ENCODE peak calls at places on chromosomes 1 and 21, in eight cellular contexts. N is CD8-positive, alpha-beta memory T cell; M is ovary; T is ACHN; V is A673; J is stimulated activated CD4-positive, alpha-beta T cell treated with anti-CD3 and anti-CD28 coated beads, Interleukin-15, amount 100 ng/mL, for 24 hours; H is heart left ventricle; X is activated CD4-positive, CD25-positive, alpha-beta regulatory T cell. Y is an unnamed sample.

GRCh38 chr21:29638761-29639327 is 301.0 kb downstream of the GRIK1 start:
- DNase-seq in N (no peak), M (no peak), T (no peak), V (no peak), J (no peak), H (no peak), X (no peak), Y (no peak)

GRCh38 chr1:174999216-174999925 is 376 bp upstream of the CACYBP start:
- DNase-seq in N (peak; percentile 98), M (peak; percentile 98), T (peak; percentile 99), V (peak; percentile 99), J (peak; percentile 96), H (peak; percentile 98), X (peak; percentile 98), Y (peak; percentile 97)

GRCh38 chr1:212471891-212472675 is 39.4 kb downstream of the NENF start:
- DNase-seq in N (no peak), M (no peak), T (no peak), V (no peak), J (no peak), H (no peak), X (no peak), Y (no peak)

GRCh38 chr1:170856455-170856854 is 78.9 kb upstream of the MROH9 start:
- DNase-seq in N (no peak), M (no peak), T (no peak), V (peak; percentile 20), J (no peak), H (no peak), X (no peak), Y (no peak)

GRCh38 chr1:74468982-74469603 is 43.3 kb downstream of the LRRC53 start:
- DNase-seq in N (no peak), M (no peak), T (peak; percentile 46), V (peak; percentile 62), J (no peak), H (no peak), X (no peak), Y (no peak)

GRCh38 chr1:196933531-196934189 is 9.9 kb upstream of the CFHR2 start:
- DNase-seq in N (no peak), M (peak; percentile 16), T (no peak), V (no peak), J (no peak), H (no peak), X (no peak), Y (no peak)

GRCh38 chr1:202107801-202108731 is 14.7 kb upstream of the GPR37L1 start:
- DNase-seq in N (no peak), M (no peak), T (peak; percentile 16), V (no peak), J (no peak), H (peak; percentile 80), X (no peak), Y (peak; percentile 42)

GRCh38 chr1:10528066-10529014 is 53.6 kb downstream of the PEX14 start:
- DNase-seq in N (no peak), M (no peak), T (peak; percentile 94), V (peak; percentile 84), J (no peak), H (peak; percentile 55), X (no peak), Y (no peak)

GRCh38 chr1:94823116-94823515 is 3.0 kb downstream of the SLC44A3 start:
- DNase-seq in N (no peak), M (no peak), T (no peak), V (no peak), J (no peak), H (no peak), X (no peak), Y (no peak)

GRCh38 chr21:41977034-41977950 is 23.5 kb upstream of the C2CD2 start:
- DNase-seq in N (no peak), M (no peak), T (no peak), V (no peak), J (no peak), H (no peak), X (no peak), Y (no peak)

GRCh38 chr1:243264718-243265117 is 8.9 kb downstream of the SDCCAG8 start:
- DNase-seq in N (no peak), M (no peak), T (no peak), V (peak; percentile 40), J (no peak), H (no peak), X (no peak), Y (no peak)

GRCh38 chr1:178037510-178038253 is 56.2 kb upstream of the RASAL2 start:
- DNase-seq in N (no peak), M (peak; percentile 91), T (peak; percentile 92), V (peak; percentile 40), J (no peak), H (peak; percentile 94), X (no peak), Y (peak; percentile 86)

GRCh38 chr1:15146142-15146541 is 7.4 kb upstream of the TMEM51 start:
- DNase-seq in N (no peak), M (no peak), T (no peak), V (no peak), J (no peak), H (no peak), X (no peak), Y (no peak)

GRCh38 chr1:10754571-10755329 is 41.7 kb downstream of the CASZ1 start:
- DNase-seq in N (no peak), M (no peak), T (no peak), V (no peak), J (no peak), H (no peak), X (no peak), Y (no peak)

GRCh38 chr1:77977989-77978292 is 931 bp downstream of the FUBP1 start:
- DNase-seq in N (no peak), M (no peak), T (no peak), V (no peak), J (no peak), H (no peak), X (no peak), Y (no peak)

GRCh38 chr1:218299416-218299815 is 14.3 kb downstream of the RRP15 start:
- DNase-seq in N (no peak), M (no peak), T (peak; percentile 58), V (peak; percentile 46), J (no peak), H (no peak), X (no peak), Y (no peak)

GRCh38 chr1:79737193-79737592 is 730.7 kb upstream of the ADGRL4 start:
- DNase-seq in N (no peak), M (no peak), T (no peak), V (no peak), J (no peak), H (no peak), X (no peak), Y (no peak)

GRCh38 chr1:38117444-38117887 is 70.9 kb upstream of the POU3F1 start:
- DNase-seq in N (no peak), M (no peak), T (no peak), V (no peak), J (no peak), H (no peak), X (no peak), Y (no peak)

GRCh38 chr1:28668956-28669719 is 554 bp downstream of the GMEB1 start:
- DNase-seq in N (peak; percentile 47), M (peak; percentile 60), T (peak; percentile 28), V (peak; percentile 51), J (peak; percentile 58), H (peak; percentile 74), X (peak; percentile 45), Y (peak; percentile 41)

GRCh38 chr21:42347601-42348327 is 3.0 kb downstream of the TFF2 start:
- DNase-seq in N (no peak), M (no peak), T (no peak), V (no peak), J (no peak), H (no peak), X (no peak), Y (no peak)

GRCh38 chr1:244422174-244422573 is 29.5 kb downstream of the ADSS2 start:
- DNase-seq in N (no peak), M (no peak), T (no peak), V (no peak), J (no peak), H (no peak), X (no peak), Y (no peak)

GRCh38 chr1:16181887-16182719 is 26.2 kb upstream of the EPHA2 start:
- DNase-seq in N (no peak), M (peak; percentile 90), T (peak; percentile 94), V (no peak), J (no peak), H (peak; percentile 91), X (no peak), Y (peak; percentile 87)

GRCh38 chr1:179583869-179584268 is 7.8 kb upstream of the TDRD5 start:
- DNase-seq in N (no peak), M (no peak), T (no peak), V (no peak), J (no peak), H (no peak), X (no peak), Y (no peak)

GRCh38 chr1:246492611-246493245 is 14.4 kb downstream of the SMYD3 start:
- DNase-seq in N (no peak), M (peak; percentile 71), T (peak; percentile 80), V (peak; percentile 79), J (peak; percentile 64), H (peak; percentile 68), X (peak; percentile 10), Y (peak; percentile 55)